ENCODE peak calls at places on chromosomes 12 and 14, in ten cellular contexts. L is SJCRH30; P is left ventricle myocardium inferior; E is aorta; F is naive thymus-derived CD4-positive, alpha-beta T cell; Q is GM12878; R is neuronal stem cell; C is CD4-positive, CD25-positive, alpha-beta regulatory T cell; Y is uterus; I is small intestine. A is an unnamed sample.

GRCh38 chr12:1917172-1918070 is 1.0 kb downstream of the CACNA2D4 start:
- DNase-seq in L (no peak), P (no peak), E (peak; percentile 55), F (no peak), Q (no peak), R (no peak), C (no peak), Y (peak; percentile 12), I (no peak), A (peak; percentile 43)

GRCh38 chr14:20415723-20416622 is 2.7 kb upstream of the TEP1 start:
- DNase-seq in L (peak; percentile 15), P (no peak), E (no peak), F (peak; percentile 54), Q (peak; percentile 49), R (no peak), C (peak; percentile 48), Y (peak; percentile 22), I (peak; percentile 93), A (no peak)

GRCh38 chr12:18998343-18999270 is 130.9 kb upstream of the PLEKHA5 start:
- DNase-seq in L (no peak), P (no peak), E (no peak), F (no peak), Q (no peak), R (no peak), C (no peak), Y (no peak), I (no peak), A (no peak)

GRCh38 chr14:78921856-78922255 is 751.7 kb downstream of the NRXN3 start:
- DNase-seq in L (no peak), P (no peak), E (no peak), F (no peak), Q (no peak), R (no peak), C (no peak), Y (no peak), I (no peak), A (no peak)

GRCh38 chr14:105421723-105422615 is 2.3 kb downstream of the MTA1 start:
- DNase-seq in L (no peak), P (no peak), E (no peak), F (no peak), Q (no peak), R (no peak), C (no peak), Y (no peak), I (no peak), A (peak; percentile 42)

GRCh38 chr12:50742776-50743175 is 21.1 kb upstream of the ATF1 start:
- DNase-seq in L (no peak), P (no peak), E (no peak), F (no peak), Q (no peak), R (no peak), C (no peak), Y (no peak), I (no peak), A (no peak)

GRCh38 chr12:10283028-10283427 is 24.6 kb upstream of the KLRD1 start:
- DNase-seq in L (no peak), P (no peak), E (no peak), F (no peak), Q (no peak), R (no peak), C (no peak), Y (no peak), I (no peak), A (no peak)

GRCh38 chr14:54267172-54267571 is 129.6 kb upstream of the CDKN3 start:
- DNase-seq in L (peak; percentile 14), P (no peak), E (no peak), F (no peak), Q (peak; percentile 58), R (no peak), C (no peak), Y (no peak), I (no peak), A (no peak)

GRCh38 chr14:36659010-36659821 is 2.4 kb upstream of the PAX9 start:
- DNase-seq in L (no peak), P (no peak), E (peak; percentile 66), F (no peak), Q (no peak), R (no peak), C (no peak), Y (no peak), I (no peak), A (peak; percentile 40)

GRCh38 chr12:54759751-54760150 is 94.6 kb upstream of the MUCL1 start:
- DNase-seq in L (no peak), P (no peak), E (no peak), F (no peak), Q (peak; percentile 7), R (peak; percentile 24), C (no peak), Y (no peak), I (peak; percentile 15), A (no peak)

GRCh38 chr12:103908877-103909276 is 21.3 kb upstream of the HSP90B1 start:
- DNase-seq in L (no peak), P (no peak), E (no peak), F (no peak), Q (no peak), R (no peak), C (no peak), Y (no peak), I (no peak), A (no peak)

DNA sequence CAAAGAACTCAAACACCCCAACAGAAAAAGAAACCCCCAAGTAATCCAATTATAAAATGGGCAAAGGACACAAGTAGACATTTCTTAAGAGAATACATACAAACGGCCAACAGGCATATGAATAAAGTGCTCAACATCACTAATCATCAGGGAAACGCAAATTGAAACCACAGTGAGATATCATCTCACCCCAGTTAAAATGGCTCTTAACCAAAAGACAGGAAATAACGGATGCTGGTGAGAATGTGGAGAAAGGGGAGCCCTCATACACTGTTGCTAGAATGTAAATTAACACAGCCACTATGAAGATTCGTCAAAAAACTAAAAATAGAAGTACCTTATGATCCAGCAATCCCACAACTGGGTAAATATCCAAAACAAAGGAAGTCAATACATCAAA is 52.4 kb downstream of the CLMN start:
- DNase-seq in L (no peak), P (no peak), E (no peak), F (no peak), Q (no peak), R (no peak), C (no peak), Y (no peak), I (no peak), A (no peak)
- H3K4me1 ChIP-seq in L (peaks cover 44% of the 10 kb centered on the region), P (peaks cover 25% of the 10 kb centered on the region), E (no peaks in the 10 kb centered on the region), F (peaks cover 3% of the 10 kb centered on the region), Q (peaks cover 42% of the 10 kb centered on the region), R (no peaks in the 10 kb centered on the region), C (peaks cover 3% of the 10 kb centered on the region), Y (no peaks in the 10 kb centered on the region), I (peaks cover 2% of the 10 kb centered on the region), A (peaks cover 5% of the 10 kb centered on the region)

GRCh38 chr14:34562776-34563150 is 23.3 kb upstream of the EAPP start:
- DNase-seq in L (no peak), P (no peak), E (peak; percentile 32), F (no peak), Q (no peak), R (no peak), C (no peak), Y (no peak), I (peak; percentile 18), A (no peak)
- H3K4me1 ChIP-seq in L (no peaks in the 10 kb centered on the region), P (peaks cover 8% of the 10 kb centered on the region), E (no peaks in the 10 kb centered on the region), F (no peaks in the 10 kb centered on the region), Q (no peaks in the 10 kb centered on the region), R (no peaks in the 10 kb centered on the region), C (no peaks in the 10 kb centered on the region), Y (no peaks in the 10 kb centered on the region), I (no peaks in the 10 kb centered on the region), A (no peaks in the 10 kb centered on the region)

GRCh38 chr14:93084866-93085857 is 30.6 kb downstream of the ITPK1 start:
- DNase-seq in L (no peak), P (no peak), E (no peak), F (no peak), Q (no peak), R (no peak), C (no peak), Y (no peak), I (no peak), A (peak; percentile 39)

GRCh38 chr14:93085916-93086315 is 29.8 kb downstream of the ITPK1 start:
- DNase-seq in L (no peak), P (no peak), E (no peak), F (no peak), Q (no peak), R (peak; percentile 64), C (no peak), Y (peak; percentile 59), I (no peak), A (peak; percentile 38)

GRCh38 chr14:93084402-93084801 is 31.3 kb downstream of the ITPK1 start:
- DNase-seq in L (no peak), P (no peak), E (no peak), F (no peak), Q (no peak), R (no peak), C (no peak), Y (no peak), I (no peak), A (peak; percentile 1)

GRCh38 chr14:93083898-93084297 is 31.8 kb downstream of the ITPK1 start:
- DNase-seq in L (no peak), P (no peak), E (no peak), F (no peak), Q (no peak), R (no peak), C (no peak), Y (no peak), I (no peak), A (no peak)

GRCh38 chr14:93086441-93087055 is 29.2 kb downstream of the ITPK1 start:
- DNase-seq in L (no peak), P (peak; percentile 45), E (no peak), F (no peak), Q (peak; percentile 63), R (no peak), C (no peak), Y (no peak), I (no peak), A (peak; percentile 56)
- H3K4me1 ChIP-seq in L (peaks cover 40% of the 10 kb centered on the region), P (peaks cover 100% of the 10 kb centered on the region), E (peaks cover 2% of the 10 kb centered on the region), F (peaks cover 8% of the 10 kb centered on the region), Q (peaks cover 35% of the 10 kb centered on the region), R (peaks cover 29% of the 10 kb centered on the region), C (peaks cover 14% of the 10 kb centered on the region), Y (peaks cover 7% of the 10 kb centered on the region), I (no peaks in the 10 kb centered on the region), A (peaks cover 30% of the 10 kb centered on the region)

GRCh38 chr12:48970702-48971334 is 717 bp downstream of the WNT10B start:
- DNase-seq in L (no peak), P (no peak), E (no peak), F (no peak), Q (no peak), R (no peak), C (no peak), Y (no peak), I (no peak), A (no peak)

GRCh38 chr12:48969847-48970701 is 1.5 kb downstream of the WNT10B start:
- DNase-seq in L (no peak), P (no peak), E (peak; percentile 81), F (peak; percentile 37), Q (no peak), R (no peak), C (peak; percentile 43), Y (no peak), I (no peak), A (peak; percentile 72)

GRCh38 chr12:48968467-48968866 is 3.1 kb downstream of the WNT10B start:
- DNase-seq in L (no peak), P (no peak), E (no peak), F (no peak), Q (no peak), R (no peak), C (no peak), Y (no peak), I (no peak), A (no peak)

GRCh38 chr12:48968004-48968403 is 3.5 kb downstream of the WNT10B start:
- DNase-seq in L (no peak), P (no peak), E (no peak), F (no peak), Q (no peak), R (no peak), C (no peak), Y (no peak), I (no peak), A (no peak)

GRCh38 chr12:48969160-48969771 is 2.3 kb downstream of the WNT10B start:
- DNase-seq in L (no peak), P (no peak), E (no peak), F (no peak), Q (no peak), R (no peak), C (no peak), Y (no peak), I (no peak), A (no peak)
- H3K4me1 ChIP-seq in L (peaks cover 24% of the 10 kb centered on the region), P (peaks cover 34% of the 10 kb centered on the region), E (no peaks in the 10 kb centered on the region), F (peaks cover 38% of the 10 kb centered on the region), Q (peaks cover 47% of the 10 kb centered on the region), R (peaks cover 15% of the 10 kb centered on the region), C (peaks cover 35% of the 10 kb centered on the region), Y (no peaks in the 10 kb centered on the region), I (peaks cover 2% of the 10 kb centered on the region), A (peaks cover 2% of the 10 kb centered on the region)